ENCODE peak calls at places on chromosome 14, in eight cellular contexts. M is esophagus squamous epithelium, S is colonic mucosa, Q is tibial artery, T is fibroblast of mammary gland, B is A549, I is glutamatergic neuron, G is AG04450. R is an unnamed sample.

GRCh38 chr14:81453166-81453766 is 53.1 kb upstream of the STON2 start:
- DNase-seq in M (no peak), G (no peak), B (peak; percentile 41), I (peak; percentile 69), T (peak; percentile 73), Q (peak; percentile 38), S (peak; percentile 79), R (peak; percentile 72)

GRCh38 chr14:100748944-100749343 is 22.3 kb downstream of the DLK1 start:
- DNase-seq in B (no peak), I (no peak), M (no peak), Q (no peak), T (no peak), G (no peak), S (no peak), R (no peak)

GRCh38 chr14:58401587-58401986 is 5.9 kb downstream of the TOMM20L start:
- DNase-seq in Q (no peak), M (no peak), I (no peak), T (no peak), B (no peak), S (no peak), G (no peak), R (no peak)

GRCh38 chr14:64779472-64779871 is 75.2 kb downstream of the PLEKHG3 start:
- DNase-seq in S (no peak), M (no peak), I (no peak), G (no peak), Q (no peak), B (no peak), T (no peak), R (no peak)

GRCh38 chr14:95185452-95186392 is 28.4 kb upstream of the DICER1 start:
- DNase-seq in S (peak; percentile 62), I (no peak), T (peak; percentile 79), Q (peak; percentile 45), B (no peak), G (no peak), M (no peak), R (peak; percentile 53)

GRCh38 chr14:102111101-102111500 is 24.3 kb upstream of the HSP90AA1 start:
- DNase-seq in Q (no peak), M (no peak), T (no peak), I (no peak), G (no peak), B (no peak), S (no peak), R (no peak)

GRCh38 chr14:95196268-95196667 is 38.9 kb upstream of the DICER1 start:
- DNase-seq in Q (no peak), T (no peak), S (no peak), G (no peak), B (peak; percentile 14), I (no peak), M (no peak), R (peak; percentile 17)

GRCh38 chr14:95098984-95099599 is 58.2 kb downstream of the DICER1 start:
- DNase-seq in T (peak; percentile 80), G (peak; percentile 7), M (no peak), S (peak; percentile 65), Q (peak; percentile 65), B (peak; percentile 39), I (peak; percentile 69), R (peak; percentile 76)

GRCh38 chr14:23481362-23481970 is 12.0 kb downstream of the NGDN start:
- DNase-seq in G (no peak), S (no peak), M (no peak), Q (no peak), B (no peak), T (peak; percentile 27), I (no peak), R (peak; percentile 32)

GRCh38 chr14:38207830-38208815 is at the start of gene SSTR1:
- DNase-seq in G (no peak), I (peak; percentile 32), S (peak; percentile 93), M (no peak), B (no peak), T (peak; percentile 18), Q (no peak), R (peak; percentile 4)

GRCh38 chr14:38207342-38207741 is 362 bp upstream of the SSTR1 start:
- DNase-seq in T (no peak), S (no peak), Q (no peak), I (no peak), M (no peak), G (no peak), B (no peak), R (no peak)

GRCh38 chr14:38209572-38210159 is 2.0 kb downstream of the SSTR1 start:
- DNase-seq in I (peak; percentile 22), B (no peak), S (no peak), G (no peak), Q (no peak), T (peak; percentile 28), M (no peak), R (no peak)

GRCh38 chr14:38210168-38210567 is 2.5 kb downstream of the SSTR1 start:
- DNase-seq in I (peak; percentile 22), B (no peak), T (peak; percentile 85), S (no peak), G (no peak), M (no peak), Q (peak; percentile 20), R (peak; percentile 20)

DNA sequence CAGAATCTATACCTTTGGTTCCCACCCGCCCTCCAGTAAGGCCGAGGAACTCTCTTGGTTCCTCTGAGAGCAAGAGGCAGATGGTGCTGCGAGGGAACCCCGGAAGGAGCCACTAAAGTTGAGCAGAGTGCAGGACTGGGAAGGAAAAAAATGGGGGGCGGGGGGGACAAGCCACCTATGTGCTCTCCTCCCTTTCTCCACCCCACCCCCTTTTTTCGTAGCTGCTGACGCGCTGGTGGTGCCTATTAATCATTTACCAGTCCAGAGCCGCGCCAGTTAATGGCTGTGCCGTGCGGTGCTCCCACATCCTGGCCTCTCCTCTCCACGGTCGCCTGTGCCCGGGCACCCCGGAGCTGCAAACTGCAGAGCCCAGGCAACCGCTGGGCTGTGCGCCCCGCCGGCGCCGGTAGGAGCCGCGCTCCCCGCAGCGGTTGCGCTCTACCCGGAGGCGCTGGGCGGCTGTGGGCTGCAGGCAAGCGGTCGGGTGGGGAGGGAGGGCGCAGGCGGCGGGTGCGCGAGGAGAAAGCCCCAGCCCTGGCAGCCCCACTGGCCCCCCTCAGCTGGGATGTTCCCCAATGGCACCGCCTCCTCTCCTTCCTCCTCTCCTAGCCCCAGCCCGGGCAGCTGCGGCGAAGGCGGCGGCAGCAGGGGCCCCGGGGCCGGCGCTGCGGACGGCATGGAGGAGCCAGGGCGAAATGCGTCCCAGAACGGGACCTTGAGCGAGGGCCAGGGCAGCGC is 1.3 kb downstream of the SSTR1 start:
- DNase-seq in Q (peak; percentile 23), I (peak; percentile 78), S (peak; percentile 83), B (no peak), G (no peak), M (no peak), T (peak; percentile 53), R (peak; percentile 17)
- TF ChIP-seq CTCF in Q (no peak), I (peak; percentile 42), S (no peak), B (no peak), G (peak; percentile 58), M (peak; percentile 20), T (no peak), R (peak; percentile 3)

DNA sequence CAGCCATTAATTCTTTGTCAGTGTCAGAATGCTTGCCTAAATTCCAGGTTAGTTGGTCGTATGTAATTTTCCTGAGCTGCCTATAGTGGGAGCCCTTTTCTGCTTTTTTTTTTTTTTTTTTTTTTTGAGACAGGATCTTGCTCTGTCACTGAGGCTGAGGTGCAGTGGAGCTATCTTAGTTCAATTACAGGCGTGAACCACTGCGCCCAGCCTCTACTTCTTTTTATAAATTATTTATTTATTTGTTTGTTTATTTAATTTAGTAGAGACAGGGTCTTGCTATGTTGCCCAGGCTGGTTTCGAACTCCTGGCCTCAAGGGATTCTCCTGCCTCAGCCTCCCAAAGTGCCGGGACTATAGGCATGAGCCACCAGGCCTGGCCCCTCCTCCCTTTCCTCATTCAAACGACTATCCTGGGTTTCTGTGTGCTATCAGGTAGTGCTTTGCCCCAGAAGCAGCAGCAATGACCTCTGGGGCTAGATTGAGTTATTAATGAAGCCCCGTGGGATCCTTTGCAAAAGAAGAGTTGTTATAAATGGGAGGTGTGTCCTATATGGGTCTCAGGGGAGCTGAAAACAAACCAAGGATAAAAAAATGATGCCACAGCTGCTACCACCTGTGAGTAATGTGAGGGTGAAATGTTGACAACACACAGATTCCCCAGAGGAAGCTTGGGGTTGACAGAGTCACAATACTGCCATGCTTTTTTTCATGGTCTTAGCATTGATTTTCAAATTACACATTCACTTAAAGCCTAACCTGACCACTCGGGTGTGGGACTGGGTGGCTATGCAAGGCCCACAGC is 34.6 kb upstream of the NFKBIA start:
- DNase-seq in M (no peak), T (peak; percentile 17), G (no peak), B (no peak), I (no peak), Q (no peak), S (no peak), R (peak; percentile 8)
- TF ChIP-seq CTCF in M (no peak), T (peak; percentile 62), G (peak; percentile 65), B (peak; percentile 53), I (peak; percentile 68), Q (no peak), S (peak; percentile 26), R (peak; percentile 55)

DNA sequence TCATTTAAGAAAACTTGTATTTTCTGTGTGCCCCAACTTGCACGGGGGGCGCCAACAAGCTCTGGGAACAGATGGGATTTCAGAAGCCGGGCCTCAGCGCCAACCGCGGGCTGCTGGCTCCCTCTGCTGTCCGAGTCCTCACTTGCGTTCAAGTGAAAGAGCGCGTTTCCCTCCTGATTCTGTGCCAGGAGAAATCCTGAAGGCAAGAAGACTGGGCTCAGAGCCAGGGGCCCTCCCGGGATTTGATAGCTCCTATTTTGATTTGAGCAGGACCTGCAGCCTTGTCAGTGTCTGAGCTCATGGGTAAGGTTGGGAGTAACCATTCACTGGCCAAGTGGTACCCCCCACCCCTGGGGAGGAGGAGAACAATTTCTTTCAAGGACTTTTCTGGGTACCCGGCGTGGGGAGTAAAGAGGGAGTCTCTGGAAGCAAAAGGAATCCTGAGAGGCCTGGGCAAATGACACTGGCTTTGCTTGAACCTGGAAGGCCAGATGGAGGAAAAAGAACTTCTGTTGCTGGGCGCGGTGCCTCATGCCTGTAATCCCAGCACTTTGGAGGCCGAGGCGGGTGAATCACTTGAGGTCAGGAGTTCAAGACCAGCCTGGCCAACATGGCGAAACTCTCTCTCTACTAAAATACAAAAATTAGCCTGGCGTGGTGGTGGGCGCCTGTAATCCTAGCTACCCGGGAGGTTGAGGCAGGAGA is 179.0 kb upstream of the RGS6 start:
- DNase-seq in M (no peak), B (peak; percentile 62), G (peak; percentile 80), S (peak; percentile 92), T (peak; percentile 91), Q (peak; percentile 91), I (peak; percentile 81), R (peak; percentile 95)
- TF ChIP-seq CTCF in M (peak; percentile 91), B (peak; percentile 95), G (peak; percentile 95), S (peak; percentile 82), T (peak; percentile 81), Q (peak; percentile 89), I (peak; percentile 75), R (peak; percentile 87)

GRCh38 chr14:71320107-71320733 is 413.0 kb downstream of the PCNX1 start:
- DNase-seq in T (peak; percentile 98), G (peak; percentile 99), B (peak; percentile 93), I (peak; percentile 98), S (peak; percentile 98), Q (peak; percentile 96), M (peak; percentile 89), R (peak; percentile 99)

GRCh38 chr14:71321556-71322315 is 414.5 kb downstream of the PCNX1 start:
- DNase-seq in G (no peak), T (peak; percentile 67), I (no peak), Q (no peak), S (peak; percentile 49), M (no peak), B (peak; percentile 19), R (peak; percentile 73)

GRCh38 chr14:71319646-71320045 is 412.4 kb downstream of the PCNX1 start:
- DNase-seq in I (no peak), G (no peak), B (peak; percentile 13), Q (no peak), M (no peak), S (no peak), T (peak; percentile 41), R (peak; percentile 48)

GRCh38 chr14:71322660-71323250 is 415.5 kb downstream of the PCNX1 start:
- DNase-seq in T (peak; percentile 71), B (no peak), Q (no peak), S (no peak), G (no peak), I (no peak), M (no peak), R (peak; percentile 78)

GRCh38 chr14:71320734-71321555 is 413.7 kb downstream of the PCNX1 start:
- DNase-seq in I (peak; percentile 57), G (no peak), M (no peak), S (peak; percentile 62), Q (peak; percentile 40), T (peak; percentile 39), B (peak; percentile 46), R (peak; percentile 51)
- TF ChIP-seq CTCF in I (no peak), G (peak; percentile 2), M (no peak), S (no peak), Q (no peak), T (no peak), B (no peak), R (no peak)